ENCODE peak calls at places on chromosome 17, in five cellular contexts. V is lower leg skin; G is stimulated activated CD8-positive, alpha-beta memory T cell treated with anti-CD3 and anti-CD28 coated beads, Interleukin-4, amount 100 ng/mL, for 1 hour; J is cortex of kidney; H is NCI-H69. Y is an unnamed sample.

GRCh38 chr17:21119247-21119944 is 7.4 kb upstream of the DHRS7B start:
- DNase-seq in V (peak; percentile 95), G (peak; percentile 35), J (no peak), H (peak; percentile 66), Y (peak; percentile 37)

GRCh38 chr17:75181608-75182318 is 996 bp downstream of the SUMO2 start:
- DNase-seq in V (peak; percentile 88), G (peak; percentile 11), J (no peak), H (peak; percentile 63), Y (no peak)

GRCh38 chr17:77129568-77130301 is 11.0 kb upstream of the SEC14L1 start:
- DNase-seq in V (no peak), G (no peak), J (no peak), H (peak; percentile 75), Y (no peak)

GRCh38 chr17:40309031-40309937 is at the start of gene RARA:
- DNase-seq in V (peak; percentile 86), G (no peak), J (no peak), H (peak; percentile 68), Y (no peak)

GRCh38 chr17:39229274-39229913 is 3.6 kb upstream of the STAC2 start:
- DNase-seq in V (no peak), G (no peak), J (no peak), H (no peak), Y (no peak)

GRCh38 chr17:15307686-15308085 is 33.7 kb downstream of the TEKT3 start:
- DNase-seq in V (no peak), G (no peak), J (no peak), H (no peak), Y (no peak)

GRCh38 chr17:61333151-61333550 is 66.5 kb upstream of the TBX2 start:
- DNase-seq in V (no peak), G (no peak), J (no peak), H (no peak), Y (no peak)

GRCh38 chr17:32719702-32720101 is 157.2 kb downstream of the MYO1D start:
- DNase-seq in V (no peak), G (no peak), J (no peak), H (no peak), Y (no peak)

GRCh38 chr17:28728364-28729200 is at the start of gene NEK8:
- DNase-seq in V (peak; percentile 100), G (peak; percentile 98), J (no peak), H (peak; percentile 96), Y (peak; percentile 95)

GRCh38 chr17:78724544-78724943 is 57.5 kb downstream of the CYTH1 start:
- DNase-seq in V (peak; percentile 87), G (no peak), J (no peak), H (peak; percentile 63), Y (no peak)

GRCh38 chr17:14228903-14229302 is 7.8 kb downstream of the CDRT15 start:
- DNase-seq in V (no peak), G (no peak), J (no peak), H (no peak), Y (no peak)

GRCh38 chr17:82120148-82120547 is 22.1 kb upstream of the FASN start:
- DNase-seq in V (no peak), G (no peak), J (no peak), H (no peak), Y (no peak)

GRCh38 chr17:43118679-43119615 is 6.2 kb downstream of the BRCA1 start:
- DNase-seq in V (no peak), G (no peak), J (no peak), H (no peak), Y (no peak)

GRCh38 chr17:18946536-18946935 is 5.4 kb upstream of the SLC5A10 start:
- DNase-seq in V (no peak), G (no peak), J (no peak), H (no peak), Y (no peak)

GRCh38 chr17:83067071-83067717 is 12.2 kb upstream of the METRNL start:
- DNase-seq in V (peak; percentile 82), G (no peak), J (no peak), H (no peak), Y (no peak)

GRCh38 chr17:77036841-77037381 is 103.9 kb upstream of the SEC14L1 start:
- DNase-seq in V (no peak), G (no peak), J (no peak), H (peak; percentile 89), Y (no peak)

GRCh38 chr17:28928061-28928460 is 23.3 kb downstream of the PHF12 start:
- DNase-seq in V (no peak), G (no peak), J (no peak), H (no peak), Y (no peak)

GRCh38 chr17:29590261-29590978 is 972 bp upstream of the GIT1 start:
- DNase-seq in V (no peak), G (no peak), J (no peak), H (peak; percentile 59), Y (no peak)

GRCh38 chr17:27471321-27472269 is 15.3 kb downstream of the KSR1 start:
- DNase-seq in V (no peak), G (peak; percentile 31), J (no peak), H (peak; percentile 17), Y (no peak)

GRCh38 chr17:8912060-8912981 is 44.8 kb upstream of the PIK3R6 start:
- DNase-seq in V (peak; percentile 52), G (no peak), J (no peak), H (no peak), Y (no peak)

GRCh38 chr17:77373298-77374169 is 232.8 kb downstream of the SEC14L1 start:
- DNase-seq in V (peak; percentile 93), G (no peak), J (no peak), H (peak; percentile 67), Y (peak; percentile 26)

GRCh38 chr17:76781056-76781982 is 43.4 kb downstream of the MFSD11 start:
- DNase-seq in V (no peak), G (no peak), J (no peak), H (peak; percentile 12), Y (no peak)

GRCh38 chr17:75783803-75784472 is 668 bp upstream of the UNK start:
- DNase-seq in V (peak; percentile 93), G (no peak), J (no peak), H (no peak), Y (no peak)

GRCh38 chr17:66493283-66494019 is 191.0 kb downstream of the PRKCA start:
- DNase-seq in V (no peak), G (no peak), J (no peak), H (peak; percentile 46), Y (no peak)

GRCh38 chr17:27346228-27346899 is 52.5 kb downstream of the WSB1 start:
- DNase-seq in V (no peak), G (no peak), J (no peak), H (no peak), Y (no peak)

GRCh38 chr17:53428913-53429312 is 393.8 kb upstream of the KIF2B start:
- DNase-seq in V (no peak), G (no peak), J (no peak), H (no peak), Y (no peak)

GRCh38 chr17:40547079-40547784 is 18.0 kb downstream of the CCR7 start:
- DNase-seq in V (peak; percentile 82), G (no peak), J (no peak), H (peak; percentile 98), Y (no peak)

GRCh38 chr17:41060052-41060604 is at the start of gene KRTAP2-3:
- DNase-seq in V (no peak), G (no peak), J (no peak), H (no peak), Y (no peak)

GRCh38 chr17:77570565-77570898 is 388.0 kb upstream of the TNRC6C start:
- DNase-seq in V (no peak), G (no peak), J (no peak), H (no peak), Y (no peak)

GRCh38 chr17:8458128-8458527 is 22.4 kb downstream of the NDEL1 start:
- DNase-seq in V (no peak), G (no peak), J (no peak), H (no peak), Y (no peak)

GRCh38 chr17:47254403-47254943 is 846 bp downstream of the ITGB3 start:
- DNase-seq in V (no peak), G (no peak), J (no peak), H (peak; percentile 44), Y (no peak)

GRCh38 chr17:50684612-50685333 is 22.9 kb downstream of the ANKRD40 start:
- DNase-seq in V (no peak), G (no peak), J (no peak), H (peak; percentile 62), Y (no peak)

GRCh38 chr17:83192161-83192788 is 112.9 kb downstream of the METRNL start:
- DNase-seq in V (peak; percentile 91), G (no peak), J (no peak), H (no peak), Y (no peak)

GRCh38 chr17:45996282-45996937 is 2.6 kb upstream of the STH start:
- DNase-seq in V (no peak), G (no peak), J (no peak), H (no peak), Y (no peak)